ENCODE peak calls at places on chromosomes 13 and 19, in five cellular contexts. One of them, this sample, is unnamed.

GRCh38 chr19:17076539-17076919 is 952 bp downstream of the MYO9B start:
- DNase-seq in HCT116: no peak
- DNase-seq in activated CD4-positive, alpha-beta T cell treated with anti-CD3 and anti-CD28 coated beads for 4 hours: no peak
- DNase-seq in uterus: no peak
- DNase-seq in breast epithelium: no peak
- DNase-seq in this sample: no peak

GRCh38 chr19:33266971-33267484 is 35.3 kb downstream of the CEBPA start:
- DNase-seq in HCT116: no peak
- DNase-seq in activated CD4-positive, alpha-beta T cell treated with anti-CD3 and anti-CD28 coated beads for 4 hours: no peak
- DNase-seq in uterus: no peak
- DNase-seq in breast epithelium: no peak
- DNase-seq in this sample: no peak

GRCh38 chr13:61286148-61286745 is 129.4 kb downstream of the PCDH20 start:
- DNase-seq in HCT116: peak
- DNase-seq in activated CD4-positive, alpha-beta T cell treated with anti-CD3 and anti-CD28 coated beads for 4 hours: no peak
- DNase-seq in uterus: no peak
- DNase-seq in breast epithelium: no peak
- DNase-seq in this sample: no peak

GRCh38 chr13:25738342-25738771 is 313.5 kb downstream of the SHISA2 start:
- DNase-seq in HCT116: no peak
- DNase-seq in activated CD4-positive, alpha-beta T cell treated with anti-CD3 and anti-CD28 coated beads for 4 hours: no peak
- DNase-seq in uterus: no peak
- DNase-seq in breast epithelium: no peak
- DNase-seq in this sample: no peak

GRCh38 chr13:27425151-27425917 is 915 bp downstream of the GTF3A start:
- DNase-seq in HCT116: no peak
- DNase-seq in activated CD4-positive, alpha-beta T cell treated with anti-CD3 and anti-CD28 coated beads for 4 hours: no peak
- DNase-seq in uterus: no peak
- DNase-seq in breast epithelium: no peak
- DNase-seq in this sample: no peak

GRCh38 chr19:37986048-37986750 is 79.2 kb downstream of the SIPA1L3 start:
- DNase-seq in HCT116: no peak
- DNase-seq in activated CD4-positive, alpha-beta T cell treated with anti-CD3 and anti-CD28 coated beads for 4 hours: no peak
- DNase-seq in uterus: no peak
- DNase-seq in breast epithelium: no peak
- DNase-seq in this sample: no peak

GRCh38 chr13:99545979-99546378 is 44.7 kb downstream of the TM9SF2 start:
- DNase-seq in HCT116: no peak
- DNase-seq in activated CD4-positive, alpha-beta T cell treated with anti-CD3 and anti-CD28 coated beads for 4 hours: no peak
- DNase-seq in uterus: no peak
- DNase-seq in breast epithelium: no peak
- DNase-seq in this sample: no peak

GRCh38 chr19:45173816-45174215 is 4.2 kb downstream of the TRAPPC6A start:
- DNase-seq in HCT116: no peak
- DNase-seq in activated CD4-positive, alpha-beta T cell treated with anti-CD3 and anti-CD28 coated beads for 4 hours: no peak
- DNase-seq in uterus: no peak
- DNase-seq in breast epithelium: no peak
- DNase-seq in this sample: no peak

GRCh38 chr19:23440791-23441190 is 45.5 kb upstream of the ZNF91 start:
- DNase-seq in HCT116: no peak
- DNase-seq in activated CD4-positive, alpha-beta T cell treated with anti-CD3 and anti-CD28 coated beads for 4 hours: no peak
- DNase-seq in uterus: no peak
- DNase-seq in breast epithelium: no peak
- DNase-seq in this sample: no peak

GRCh38 chr13:75739244-75739868 is 103.2 kb downstream of the LMO7 start:
- DNase-seq in HCT116: no peak
- DNase-seq in activated CD4-positive, alpha-beta T cell treated with anti-CD3 and anti-CD28 coated beads for 4 hours: no peak
- DNase-seq in uterus: no peak
- DNase-seq in breast epithelium: no peak
- DNase-seq in this sample: no peak

GRCh38 chr19:30066781-30067759 is 125.0 kb downstream of the URI1 start:
- DNase-seq in HCT116: no peak
- DNase-seq in activated CD4-positive, alpha-beta T cell treated with anti-CD3 and anti-CD28 coated beads for 4 hours: no peak
- DNase-seq in uterus: no peak
- DNase-seq in breast epithelium: no peak
- DNase-seq in this sample: peak

GRCh38 chr19:47028372-47028672 is 8.7 kb downstream of the NPAS1 start:
- DNase-seq in HCT116: no peak
- DNase-seq in activated CD4-positive, alpha-beta T cell treated with anti-CD3 and anti-CD28 coated beads for 4 hours: no peak
- DNase-seq in uterus: no peak
- DNase-seq in breast epithelium: no peak
- DNase-seq in this sample: no peak

GRCh38 chr13:71864981-71865857 is 1.8 kb downstream of the DACH1 start:
- DNase-seq in HCT116: no peak
- DNase-seq in activated CD4-positive, alpha-beta T cell treated with anti-CD3 and anti-CD28 coated beads for 4 hours: no peak
- DNase-seq in uterus: peak
- DNase-seq in breast epithelium: no peak
- DNase-seq in this sample: peak

GRCh38 chr19:42443944-42444398 is 1.2 kb upstream of the CXCL17 start:
- DNase-seq in HCT116: no peak
- DNase-seq in activated CD4-positive, alpha-beta T cell treated with anti-CD3 and anti-CD28 coated beads for 4 hours: no peak
- DNase-seq in uterus: no peak
- DNase-seq in breast epithelium: no peak
- DNase-seq in this sample: no peak

GRCh38 chr13:111857846-111858560 is 208.9 kb upstream of the SOX1 start:
- DNase-seq in HCT116: no peak
- DNase-seq in activated CD4-positive, alpha-beta T cell treated with anti-CD3 and anti-CD28 coated beads for 4 hours: no peak
- DNase-seq in uterus: no peak
- DNase-seq in breast epithelium: no peak
- DNase-seq in this sample: peak

GRCh38 chr13:75749407-75749806 is 113.3 kb downstream of the LMO7 start:
- DNase-seq in HCT116: no peak
- DNase-seq in activated CD4-positive, alpha-beta T cell treated with anti-CD3 and anti-CD28 coated beads for 4 hours: no peak
- DNase-seq in uterus: no peak
- DNase-seq in breast epithelium: no peak
- DNase-seq in this sample: no peak

GRCh38 chr13:34076319-34076718 is 258.4 kb downstream of the RFC3 start:
- DNase-seq in HCT116: no peak
- DNase-seq in activated CD4-positive, alpha-beta T cell treated with anti-CD3 and anti-CD28 coated beads for 4 hours: no peak
- DNase-seq in uterus: no peak
- DNase-seq in breast epithelium: no peak
- DNase-seq in this sample: no peak

GRCh38 chr19:2974342-2974932 is 2.9 kb upstream of the TLE6 start:
- DNase-seq in HCT116: no peak
- DNase-seq in activated CD4-positive, alpha-beta T cell treated with anti-CD3 and anti-CD28 coated beads for 4 hours: no peak
- DNase-seq in uterus: peak
- DNase-seq in breast epithelium: peak
- DNase-seq in this sample: no peak

GRCh38 chr13:37148501-37148900 is 43.0 kb upstream of the CSNK1A1L start:
- DNase-seq in HCT116: no peak
- DNase-seq in activated CD4-positive, alpha-beta T cell treated with anti-CD3 and anti-CD28 coated beads for 4 hours: no peak
- DNase-seq in uterus: no peak
- DNase-seq in breast epithelium: no peak
- DNase-seq in this sample: no peak

GRCh38 chr19:10899171-10899653 is 27.9 kb downstream of the CARM1 start:
- DNase-seq in HCT116: no peak
- DNase-seq in activated CD4-positive, alpha-beta T cell treated with anti-CD3 and anti-CD28 coated beads for 4 hours: no peak
- DNase-seq in uterus: no peak
- DNase-seq in breast epithelium: peak
- DNase-seq in this sample: no peak

GRCh38 chr19:46634045-46634655 is 1.9 kb downstream of the GNG8 start:
- DNase-seq in HCT116: peak
- DNase-seq in activated CD4-positive, alpha-beta T cell treated with anti-CD3 and anti-CD28 coated beads for 4 hours: peak
- DNase-seq in uterus: peak
- DNase-seq in breast epithelium: peak
- DNase-seq in this sample: peak

GRCh38 chr13:87129602-87130300 is 541.4 kb upstream of the SLITRK5 start:
- DNase-seq in HCT116: no peak
- DNase-seq in activated CD4-positive, alpha-beta T cell treated with anti-CD3 and anti-CD28 coated beads for 4 hours: no peak
- DNase-seq in uterus: no peak
- DNase-seq in breast epithelium: no peak
- DNase-seq in this sample: no peak

GRCh38 chr13:92842145-92842544 is 384.5 kb upstream of the GPC6 start:
- DNase-seq in HCT116: no peak
- DNase-seq in activated CD4-positive, alpha-beta T cell treated with anti-CD3 and anti-CD28 coated beads for 4 hours: no peak
- DNase-seq in uterus: no peak
- DNase-seq in breast epithelium: no peak
- DNase-seq in this sample: no peak

GRCh38 chr19:16449330-16449961 is 22.3 kb downstream of the EPS15L1 start:
- DNase-seq in HCT116: no peak
- DNase-seq in activated CD4-positive, alpha-beta T cell treated with anti-CD3 and anti-CD28 coated beads for 4 hours: no peak
- DNase-seq in uterus: no peak
- DNase-seq in breast epithelium: no peak
- DNase-seq in this sample: no peak

GRCh38 chr13:45447050-45447661 is 17.6 kb upstream of the COG3 start:
- DNase-seq in HCT116: no peak
- DNase-seq in activated CD4-positive, alpha-beta T cell treated with anti-CD3 and anti-CD28 coated beads for 4 hours: no peak
- DNase-seq in uterus: no peak
- DNase-seq in breast epithelium: no peak
- DNase-seq in this sample: no peak

GRCh38 chr19:45569619-45570421 is 14.8 kb downstream of the OPA3 start:
- DNase-seq in HCT116: peak
- DNase-seq in activated CD4-positive, alpha-beta T cell treated with anti-CD3 and anti-CD28 coated beads for 4 hours: peak
- DNase-seq in uterus: no peak
- DNase-seq in breast epithelium: no peak
- DNase-seq in this sample: no peak

GRCh38 chr13:87259479-87260083 is 411.6 kb upstream of the SLITRK5 start:
- DNase-seq in HCT116: peak
- DNase-seq in activated CD4-positive, alpha-beta T cell treated with anti-CD3 and anti-CD28 coated beads for 4 hours: no peak
- DNase-seq in uterus: no peak
- DNase-seq in breast epithelium: no peak
- DNase-seq in this sample: no peak

GRCh38 chr19:49906879-49907564 is 10.3 kb upstream of the IL4I1 start:
- DNase-seq in HCT116: no peak
- DNase-seq in activated CD4-positive, alpha-beta T cell treated with anti-CD3 and anti-CD28 coated beads for 4 hours: no peak
- DNase-seq in uterus: no peak
- DNase-seq in breast epithelium: no peak
- DNase-seq in this sample: no peak

GRCh38 chr19:10018219-10018618 is 4.9 kb downstream of the RDH8 start:
- DNase-seq in HCT116: no peak
- DNase-seq in activated CD4-positive, alpha-beta T cell treated with anti-CD3 and anti-CD28 coated beads for 4 hours: no peak
- DNase-seq in uterus: no peak
- DNase-seq in breast epithelium: no peak
- DNase-seq in this sample: no peak

GRCh38 chr13:111972261-111972780 is 94.6 kb upstream of the SOX1 start:
- DNase-seq in HCT116: no peak
- DNase-seq in activated CD4-positive, alpha-beta T cell treated with anti-CD3 and anti-CD28 coated beads for 4 hours: no peak
- DNase-seq in uterus: no peak
- DNase-seq in breast epithelium: no peak
- DNase-seq in this sample: no peak

GRCh38 chr19:13850910-13851753 is 25.8 kb upstream of the NANOS3 start:
- DNase-seq in HCT116: peak
- DNase-seq in activated CD4-positive, alpha-beta T cell treated with anti-CD3 and anti-CD28 coated beads for 4 hours: peak
- DNase-seq in uterus: peak
- DNase-seq in breast epithelium: peak
- DNase-seq in this sample: no peak

GRCh38 chr19:47093254-47093653 is 20.3 kb downstream of the ZC3H4 start:
- DNase-seq in HCT116: no peak
- DNase-seq in activated CD4-positive, alpha-beta T cell treated with anti-CD3 and anti-CD28 coated beads for 4 hours: no peak
- DNase-seq in uterus: no peak
- DNase-seq in breast epithelium: no peak
- DNase-seq in this sample: no peak

GRCh38 chr19:49712397-49712859 is 21.5 kb downstream of the CPT1C start:
- DNase-seq in HCT116: peak
- DNase-seq in activated CD4-positive, alpha-beta T cell treated with anti-CD3 and anti-CD28 coated beads for 4 hours: no peak
- DNase-seq in uterus: peak
- DNase-seq in breast epithelium: peak
- DNase-seq in this sample: no peak

GRCh38 chr13:99015606-99016520 is 38.0 kb upstream of the DOCK9 start:
- DNase-seq in HCT116: no peak
- DNase-seq in activated CD4-positive, alpha-beta T cell treated with anti-CD3 and anti-CD28 coated beads for 4 hours: no peak
- DNase-seq in uterus: no peak
- DNase-seq in breast epithelium: no peak
- DNase-seq in this sample: no peak